ENCODE peak calls at places on chromosomes 13 and 19, in eight cellular contexts. W is OCI-LY7, X is SK-N-SH, N is PC-3, J is HCT116, P is neural progenitor cell, R is MM.1S, I is GM23338. K is an unnamed sample.

GRCh38 chr19:5395996-5396939 is 55.7 kb upstream of the PTPRS start:
- DNase-seq in W (no peak), X (no peak), N (no peak), J (no peak), P (peak), R (no peak), I (peak), K (no peak)

GRCh38 chr13:99467764-99468163 is 33.5 kb upstream of the TM9SF2 start:
- DNase-seq in W (no peak), X (no peak), N (peak), J (no peak), P (no peak), R (no peak), I (no peak), K (peak)

GRCh38 chr13:27810461-27810860 is 18.2 kb downstream of the GSX1 start:
- DNase-seq in W (no peak), X (no peak), N (peak), J (no peak), P (no peak), R (no peak), I (no peak), K (no peak)

GRCh38 chr13:78298657-78299056 is 304.7 kb downstream of the POU4F1 start:
- DNase-seq in W (no peak), X (no peak), N (peak), J (no peak), P (no peak), R (no peak), I (no peak), K (no peak)

GRCh38 chr13:28889317-28889716 is 69.2 kb downstream of the MTUS2 start:
- DNase-seq in W (no peak), X (no peak), N (no peak), J (no peak), P (no peak), R (no peak), I (no peak), K (no peak)

GRCh38 chr19:45171211-45171623 is 6.8 kb downstream of the TRAPPC6A start:
- DNase-seq in W (no peak), X (no peak), N (no peak), J (no peak), P (no peak), R (no peak), I (no peak), K (peak)

GRCh38 chr13:48750588-48751383 is 97.1 kb downstream of the CYSLTR2 start:
- DNase-seq in W (no peak), X (no peak), N (no peak), J (no peak), P (no peak), R (no peak), I (no peak), K (no peak)

GRCh38 chr13:25037057-25037813 is 58.7 kb upstream of the PABPC3 start:
- DNase-seq in W (peak), X (peak), N (peak), J (peak), P (peak), R (peak), I (peak), K (peak)

GRCh38 chr19:5343848-5344247 is 3.2 kb upstream of the PTPRS start:
- DNase-seq in W (no peak), X (no peak), N (no peak), J (no peak), P (no peak), R (no peak), I (no peak), K (no peak)

DNA sequence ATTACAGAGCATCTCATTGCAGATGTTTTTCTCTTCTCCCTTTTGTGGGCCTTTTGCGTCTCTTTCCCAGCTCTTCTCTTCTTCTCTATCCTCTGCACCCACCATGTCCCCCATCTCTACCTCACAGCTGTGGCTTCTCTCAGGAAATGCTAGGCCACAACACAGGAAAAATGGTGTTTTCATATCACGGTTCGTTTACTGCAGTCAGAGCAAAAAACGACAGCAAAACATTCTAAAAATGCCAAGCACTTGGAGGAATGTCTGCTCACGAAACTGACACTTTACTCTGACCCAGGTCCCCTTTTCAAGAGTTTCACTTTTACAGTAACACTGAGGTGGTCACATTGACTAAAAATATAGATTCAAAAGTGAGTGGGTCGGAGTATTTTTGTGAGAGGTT is 152.2 kb downstream of the DCT start:
- DNase-seq in W (peak), X (no peak), N (no peak), J (no peak), P (no peak), R (peak), I (peak), K (no peak)
- H2AFZ ChIP-seq in W (peak), X (no peak), N (no peak), J (no peak), P (no peak), R (no peak), I (no peak), K (no peak)

DNA sequence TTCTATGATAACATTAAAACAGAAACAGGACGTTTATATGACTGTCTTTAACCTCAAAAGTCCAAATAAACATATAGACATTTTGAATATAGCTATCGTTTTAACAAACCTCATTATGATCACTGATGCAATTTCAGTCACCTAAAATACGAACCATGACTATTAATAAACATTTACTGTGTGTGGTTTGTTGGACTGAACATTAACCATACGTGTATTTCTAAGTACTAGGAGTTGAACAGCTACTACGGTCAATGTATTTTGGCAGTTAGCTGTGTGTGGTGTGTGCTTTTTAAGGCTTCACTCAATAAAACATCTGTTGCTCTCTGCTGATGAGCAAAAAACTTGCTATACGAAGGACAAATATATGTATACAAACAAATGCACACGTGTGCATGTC is 281.4 kb downstream of the ABCC4 start:
- DNase-seq in W (no peak), X (no peak), N (no peak), J (no peak), P (no peak), R (no peak), I (no peak), K (no peak)
- TF ChIP-seq EZH2phosphoT487 in W (no peak), X (no peak), N (no peak), J (no peak), P (no peak), R (no peak), I (no peak), K (no peak)

DNA sequence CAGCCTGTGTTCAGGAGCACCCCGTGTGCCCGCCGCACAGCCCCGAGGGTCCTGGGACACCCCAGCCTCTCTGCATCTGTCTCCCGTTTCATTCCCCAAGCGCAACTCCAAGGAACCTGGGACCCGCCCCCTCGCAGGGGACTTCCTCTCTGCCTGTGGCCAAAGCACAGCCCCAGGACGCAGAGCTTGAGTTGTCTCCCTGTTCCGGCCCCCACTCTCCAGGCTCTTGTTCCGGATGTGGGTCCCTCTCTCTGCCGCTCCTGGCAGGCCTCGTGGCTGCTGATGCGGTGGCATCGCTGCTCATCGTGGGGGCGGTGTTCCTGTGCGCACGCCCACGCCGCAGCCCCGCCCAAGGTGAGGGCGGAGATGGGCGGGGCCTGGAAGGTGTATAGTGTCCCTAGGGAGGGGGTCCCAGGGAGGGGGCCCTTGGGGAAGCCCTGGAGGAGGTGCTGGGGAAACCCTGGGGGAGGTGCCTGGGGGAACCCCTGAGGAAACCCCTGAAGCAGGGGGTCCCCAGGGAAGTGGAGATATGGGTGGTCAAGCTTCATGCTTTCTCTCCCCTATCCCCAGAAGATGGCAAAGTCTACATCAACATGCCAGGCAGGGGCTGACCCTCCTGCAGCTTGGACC is 1.3 kb downstream of the HCST start:
- DNase-seq in W (peak), X (peak), N (peak), J (no peak), P (peak), R (peak), I (peak), K (peak)
- TF ChIP-seq CTCF in W (no peak), X (no peak), N (no peak), J (no peak), P (no peak), R (no peak), I (no peak), K (no peak)

GRCh38 chr19:980133-980998 is 3.8 kb upstream of the WDR18 start:
- DNase-seq in W (no peak), X (no peak), N (no peak), J (no peak), P (peak), R (no peak), I (peak), K (peak)
- H2AFZ ChIP-seq in W (no peak), X (no peak), N (no peak), J (no peak), P (no peak), R (no peak), I (no peak), K (no peak)

GRCh38 chr19:54460230-54461005 is 3.2 kb downstream of the LENG9 start:
- DNase-seq in W (no peak), X (no peak), N (no peak), J (no peak), P (no peak), R (no peak), I (no peak), K (no peak)
- TF ChIP-seq EZH2phosphoT487 in W (no peak), X (no peak), N (no peak), J (no peak), P (no peak), R (no peak), I (no peak), K (no peak)

GRCh38 chr19:41431426-41432386 is 4.5 kb upstream of the B3GNT8 start:
- DNase-seq in W (no peak), X (no peak), N (no peak), J (no peak), P (no peak), R (no peak), I (peak), K (peak)
- TF ChIP-seq CTCF in W (peak), X (peak), N (peak), J (peak), P (peak), R (no peak), I (peak), K (peak)

DNA sequence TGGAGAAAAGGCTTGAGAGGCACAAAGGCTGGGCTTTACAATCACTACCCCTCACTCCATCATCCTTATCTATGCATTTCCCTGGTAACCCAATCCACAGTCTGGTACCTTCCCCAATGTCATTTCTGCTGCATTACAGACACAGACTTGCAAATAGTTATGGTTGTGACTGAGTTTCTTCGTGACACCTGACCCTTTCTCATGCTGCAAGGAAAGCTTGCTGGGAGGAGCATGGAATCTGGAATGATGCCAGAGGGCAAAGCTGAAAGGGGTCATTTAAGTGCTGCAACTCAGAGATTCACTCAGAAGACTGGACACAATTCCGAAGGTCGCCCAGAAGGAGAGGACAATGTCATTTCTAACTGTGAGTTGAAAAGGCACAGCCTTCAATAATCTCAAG is at the start of gene LGALS16:
- DNase-seq in W (no peak), X (no peak), N (no peak), J (no peak), P (no peak), R (no peak), I (no peak), K (no peak)
- H2AFZ ChIP-seq in W (no peak), X (no peak), N (no peak), J (no peak), P (no peak), R (no peak), I (no peak), K (no peak)

K was measured in hepatocyte.